ENCODE peak calls at places on chromosomes 7 and 10, in six cellular contexts. A is A549, J is SK-N-SH, M is K562, K is H1, X is HepG2. G is an unnamed sample.
A peak's percentile ranks its signal among the peaks of the same experiment; 100 is the strongest.

GRCh38 chr10:95814011-95814727 is 58.2 kb downstream of the ENTPD1 start:
- DNase-seq in A (no peak), K (no peak), X (peak; percentile 76), J (no peak), M (no peak), G (no peak)

GRCh38 chr10:50610364-50610763 is 13.4 kb downstream of the SGMS1 start:
- DNase-seq in A (no peak), M (no peak), K (no peak), J (no peak), X (no peak), G (no peak)

GRCh38 chr7:144454256-144455039 is 51.0 kb upstream of the NOBOX start:
- DNase-seq in M (no peak), K (no peak), J (peak; percentile 11), A (no peak), X (no peak), G (no peak)

GRCh38 chr7:23721456-23721855 is 11.4 kb downstream of the STK31 start:
- DNase-seq in A (no peak), M (no peak), K (no peak), J (no peak), X (no peak), G (no peak)

GRCh38 chr7:68699090-68699711 is 899.1 kb upstream of the AUTS2 start:
- DNase-seq in K (no peak), J (no peak), M (no peak), X (no peak), A (peak; percentile 91), G (no peak)

GRCh38 chr10:120971671-120972070 is 120.5 kb downstream of the WDR11 start:
- DNase-seq in X (no peak), K (no peak), A (no peak), J (no peak), M (no peak), G (no peak)

GRCh38 chr10:63718006-63718405 is 196.8 kb downstream of the REEP3 start:
- DNase-seq in M (no peak), K (no peak), X (no peak), A (no peak), J (no peak), G (no peak)

GRCh38 chr10:94608530-94608929 is 62.9 kb downstream of the HELLS start:
- DNase-seq in A (no peak), X (no peak), J (no peak), M (no peak), K (no peak), G (no peak)

GRCh38 chr7:103445228-103446020 is 583 bp downstream of the SLC26A5 start:
- DNase-seq in X (no peak), J (peak; percentile 86), M (no peak), K (peak; percentile 79), A (no peak), G (no peak)

GRCh38 chr7:44637788-44638594 is 31.6 kb downstream of the OGDH start:
- DNase-seq in A (peak; percentile 88), J (no peak), K (peak; percentile 23), X (no peak), M (peak; percentile 39), G (peak; percentile 86)

GRCh38 chr7:98464558-98464940 is 63.7 kb upstream of the BAIAP2L1 start:
- DNase-seq in M (no peak), K (no peak), A (no peak), X (no peak), J (no peak), G (no peak)

GRCh38 chr7:3154881-3155494 is 111.3 kb upstream of the CARD11 start:
- DNase-seq in J (peak; percentile 73), M (peak; percentile 63), A (peak; percentile 53), K (no peak), X (peak; percentile 43), G (peak; percentile 15)

GRCh38 chr7:69804962-69805361 is 206.7 kb downstream of the AUTS2 start:
- DNase-seq in X (no peak), K (no peak), M (no peak), A (no peak), J (no peak), G (no peak)

GRCh38 chr10:65614956-65615565 is 1310.8 kb upstream of the LRRTM3 start:
- DNase-seq in K (no peak), X (no peak), A (no peak), M (no peak), J (no peak), G (no peak)

GRCh38 chr7:94060772-94061171 is 56.6 kb upstream of the BET1 start:
- DNase-seq in J (no peak), K (no peak), X (no peak), A (no peak), M (no peak), G (no peak)

GRCh38 chr10:1048349-1048731 is 579 bp downstream of the IDI1 start:
- DNase-seq in J (peak; percentile 32), M (no peak), A (peak; percentile 33), X (peak; percentile 9), K (no peak), G (no peak)

GRCh38 chr7:135920478-135920877 is 56.7 kb downstream of the MTPN start:
- DNase-seq in J (no peak), K (no peak), X (no peak), M (no peak), A (no peak), G (no peak)

GRCh38 chr7:53984776-53985175 is 557.4 kb upstream of the VSTM2A start:
- DNase-seq in K (no peak), X (no peak), M (no peak), A (no peak), J (no peak), G (no peak)

GRCh38 chr10:29960261-29960660 is 99.1 kb downstream of the JCAD start:
- DNase-seq in J (no peak), K (no peak), A (no peak), M (no peak), X (no peak), G (no peak)

GRCh38 chr10:76251773-76252617 is 820.6 kb downstream of the LRMDA start:
- DNase-seq in M (no peak), K (no peak), J (no peak), X (no peak), A (no peak), G (no peak)

GRCh38 chr7:33874943-33875342 is 30.4 kb upstream of the BMPER start:
- DNase-seq in M (no peak), K (no peak), J (no peak), X (no peak), A (no peak), G (no peak)

GRCh38 chr10:43610636-43611035 is 4.4 kb downstream of the ZNF485 start:
- DNase-seq in J (no peak), A (no peak), M (no peak), X (no peak), K (no peak), G (no peak)

GRCh38 chr7:28347964-28348363 is 64.4 kb upstream of the CREB5 start:
- DNase-seq in A (no peak), M (no peak), X (no peak), K (no peak), J (no peak), G (no peak)

GRCh38 chr10:5071411-5072198 is 22.6 kb upstream of the AKR1C3 start:
- DNase-seq in J (no peak), A (peak; percentile 99), K (no peak), M (peak; percentile 57), X (peak; percentile 100), G (no peak)
- TF ChIP-seq CHD2 in J (no peak), A (no peak), K (no peak), M (no peak), X (no peak), G (no peak)

GRCh38 chr7:95687759-95688343 is 84.5 kb upstream of the DYNC1I1 start:
- DNase-seq in K (no peak), M (no peak), X (peak; percentile 44), J (no peak), A (peak; percentile 71), G (no peak)

GRCh38 chr7:95686109-95686508 is 86.2 kb upstream of the DYNC1I1 start:
- DNase-seq in X (peak; percentile 40), K (no peak), A (peak; percentile 81), M (no peak), J (peak; percentile 35), G (no peak)

GRCh38 chr7:95691464-95691863 is 80.9 kb upstream of the DYNC1I1 start:
- DNase-seq in K (no peak), A (no peak), M (no peak), J (no peak), X (peak; percentile 3), G (no peak)

GRCh38 chr7:95690367-95690947 is 81.9 kb upstream of the DYNC1I1 start:
- DNase-seq in A (peak; percentile 73), M (peak; percentile 23), K (no peak), X (peak; percentile 47), J (peak; percentile 27), G (peak; percentile 8)

GRCh38 chr7:95688931-95689453 is 83.4 kb upstream of the DYNC1I1 start:
- DNase-seq in K (no peak), X (no peak), M (no peak), J (no peak), A (no peak), G (no peak)
- TF ChIP-seq CHD2 in K (no peak), X (no peak), M (no peak), J (no peak), A (no peak), G (no peak)

DNA sequence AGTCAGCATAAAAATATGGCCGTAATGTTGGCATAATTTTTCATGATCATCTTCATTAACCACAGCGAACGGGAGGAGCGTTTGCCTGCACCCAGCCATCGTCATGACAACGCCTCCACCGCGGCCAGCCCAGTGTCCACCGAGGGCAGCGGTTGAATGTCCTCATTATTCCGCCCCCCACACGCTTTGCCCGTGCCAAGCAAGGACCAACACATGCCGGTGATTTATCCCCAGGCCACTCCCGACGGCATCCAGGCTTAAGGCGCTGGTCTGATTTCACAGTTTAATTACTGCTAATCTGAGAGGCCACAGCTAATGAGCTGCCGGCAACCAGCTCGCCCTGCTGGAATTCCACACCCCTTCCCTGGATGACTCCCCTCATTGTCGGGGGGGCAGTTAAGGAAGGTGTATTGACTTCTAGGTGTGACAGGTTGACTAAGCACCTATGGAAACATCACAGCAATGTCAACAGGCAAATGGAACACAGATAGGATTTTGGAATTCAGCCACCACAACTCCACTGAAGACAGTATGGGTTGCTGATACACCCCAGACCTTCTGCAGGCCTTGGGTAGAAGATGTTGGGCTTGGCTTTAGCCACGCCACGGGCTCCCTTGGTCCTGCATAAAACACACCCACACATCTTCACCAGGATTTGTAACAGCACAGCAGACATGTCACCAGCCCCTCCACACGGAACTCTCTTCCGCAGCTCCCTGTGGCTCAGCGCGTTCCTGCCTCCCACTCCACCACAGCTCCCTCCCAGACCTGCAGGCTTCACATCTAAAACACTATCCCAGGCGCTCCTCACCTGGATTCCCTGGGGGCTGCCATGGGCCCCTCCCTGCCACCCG is 432.4 kb downstream of the DNAJB6 start:
- DNase-seq in K (no peak), M (no peak), X (no peak), J (no peak), A (no peak), G (no peak)
- TF ChIP-seq CHD2 in K (no peak), M (no peak), X (no peak), J (no peak), A (no peak), G (no peak)

GRCh38 chr10:33799281-33799943 is 464.9 kb upstream of the NRP1 start:
- DNase-seq in J (no peak), M (no peak), X (peak; percentile 92), A (peak; percentile 53), K (no peak), G (no peak)

GRCh38 chr10:33801705-33802104 is 467.2 kb upstream of the NRP1 start:
- DNase-seq in J (no peak), M (no peak), A (peak; percentile 81), X (peak; percentile 85), K (no peak), G (no peak)

GRCh38 chr10:33799944-33800323 is 465.5 kb upstream of the NRP1 start:
- DNase-seq in M (no peak), X (no peak), A (no peak), K (no peak), J (no peak), G (no peak)

GRCh38 chr10:33800986-33801385 is 466.5 kb upstream of the NRP1 start:
- DNase-seq in M (no peak), X (no peak), J (no peak), K (no peak), A (no peak), G (no peak)

GRCh38 chr10:33800545-33800944 is 466.1 kb upstream of the NRP1 start:
- DNase-seq in X (peak; percentile 11), J (no peak), A (no peak), K (no peak), M (no peak), G (no peak)
- TF ChIP-seq CHD2 in X (no peak), J (no peak), A (no peak), K (no peak), M (no peak), G (no peak)

G was measured in GM12878.